ENCODE peak calls at places on chromosome 1, in seven cellular contexts. P, S, Z, D, R, B and J are unnamed samples.
A peak's percentile ranks its signal among the peaks of the same experiment; 100 is the strongest.

GRCh38 chr1:41341756-41342562 is 19.3 kb upstream of the FOXO6 start:
- DNase-seq in B (no peak), R (peak; percentile 65), D (peak; percentile 56), P (no peak), Z (peak; percentile 38), S (no peak), J (peak; percentile 37)

GRCh38 chr1:214899908-214900470 is 182.5 kb upstream of the KCNK2 start:
- DNase-seq in P (no peak), D (no peak), R (no peak), B (no peak), Z (no peak), S (peak; percentile 2), J (peak; percentile 38)

GRCh38 chr1:226524547-226524946 is 24.0 kb upstream of the STUM start:
- DNase-seq in Z (no peak), P (no peak), B (no peak), R (no peak), D (no peak), S (no peak), J (no peak)

GRCh38 chr1:152836881-152837280 is 5.8 kb upstream of the LCE6A start:
- DNase-seq in P (no peak), R (no peak), S (no peak), Z (no peak), B (no peak), D (no peak), J (no peak)

GRCh38 chr1:25797939-25798338 is 2.1 kb upstream of the SELENON start:
- DNase-seq in D (no peak), P (no peak), B (no peak), Z (peak; percentile 42), S (peak; percentile 32), R (no peak), J (no peak)

GRCh38 chr1:158248771-158249170 is 5.5 kb upstream of the CD1A start:
- DNase-seq in R (no peak), D (no peak), P (no peak), B (no peak), Z (no peak), S (no peak), J (no peak)

GRCh38 chr1:18100493-18101063 is 7.0 kb upstream of the IGSF21 start:
- DNase-seq in B (peak; percentile 52), D (peak; percentile 79), R (peak; percentile 84), P (peak; percentile 50), Z (peak; percentile 58), S (peak; percentile 69), J (peak; percentile 16)

GRCh38 chr1:116841569-116842364 is 67.9 kb upstream of the PTGFRN start:
- DNase-seq in D (no peak), P (no peak), Z (no peak), R (no peak), B (no peak), S (no peak), J (no peak)

GRCh38 chr1:198054510-198054909 is 102.3 kb upstream of the NEK7 start:
- DNase-seq in D (no peak), B (no peak), R (no peak), Z (no peak), P (no peak), S (no peak), J (no peak)

GRCh38 chr1:161427733-161428516 is 60.2 kb upstream of the CFAP126 start:
- DNase-seq in D (no peak), B (no peak), P (peak; percentile 65), R (no peak), S (peak; percentile 54), Z (peak; percentile 52), J (peak; percentile 22)

DNA sequence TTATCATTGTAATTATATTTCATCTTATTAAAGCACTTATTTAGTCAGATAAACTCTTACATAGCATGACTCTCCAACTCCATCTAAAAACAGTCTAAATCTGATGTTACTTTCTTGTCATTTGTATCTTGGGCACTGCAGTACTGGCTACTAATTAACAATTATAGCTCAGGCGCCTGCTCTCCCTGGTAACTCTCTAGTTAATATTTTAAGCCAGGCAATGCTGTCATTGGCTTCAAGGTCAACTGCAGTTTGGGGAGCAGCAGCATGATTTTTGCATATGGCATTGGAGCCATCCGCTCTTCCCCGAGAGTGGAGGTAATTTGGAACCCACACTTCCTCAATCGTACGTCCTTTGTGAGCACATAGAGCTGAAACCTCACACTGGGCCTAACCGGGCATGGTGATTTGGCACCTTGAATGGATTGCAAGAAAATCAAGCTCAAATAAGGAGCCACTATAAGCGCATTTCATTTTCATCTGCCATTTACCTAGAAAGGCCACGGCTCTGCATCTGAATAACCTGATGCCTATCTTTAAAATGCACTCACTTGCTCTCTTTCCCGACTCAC is 187.7 kb downstream of the KAZN start:
- DNase-seq in S (no peak), D (no peak), R (no peak), P (no peak), Z (no peak), B (no peak), J (no peak)
- TF ChIP-seq CTCF in S (no peak), D (no peak), R (no peak), P (no peak), Z (no peak), B (no peak), J (no peak)

GRCh38 chr1:54610601-54611580 is 12.4 kb downstream of the FAM151A start:
- DNase-seq in Z (no peak), P (no peak), B (no peak), S (no peak), D (no peak), R (no peak), J (no peak)
- TF ChIP-seq CTCF in Z (no peak), P (no peak), B (no peak), S (no peak), D (no peak), R (no peak), J (no peak)

GRCh38 chr1:178055779-178056471 is 38.0 kb upstream of the RASAL2 start:
- DNase-seq in P (peak; percentile 25), B (no peak), S (no peak), D (no peak), R (peak; percentile 46), Z (peak; percentile 43), J (no peak)

GRCh38 chr1:178052650-178053461 is 41.0 kb upstream of the RASAL2 start:
- DNase-seq in P (peak; percentile 44), Z (peak; percentile 55), B (no peak), S (no peak), R (peak; percentile 63), D (peak; percentile 49), J (peak; percentile 65)

GRCh38 chr1:178057131-178057765 is 36.7 kb upstream of the RASAL2 start:
- DNase-seq in D (no peak), P (no peak), B (no peak), R (no peak), Z (no peak), S (no peak), J (no peak)

GRCh38 chr1:178057863-178058576 is 35.9 kb upstream of the RASAL2 start:
- DNase-seq in S (peak; percentile 93), R (no peak), B (no peak), D (no peak), P (peak; percentile 9), Z (peak; percentile 97), J (peak; percentile 65)

DNA sequence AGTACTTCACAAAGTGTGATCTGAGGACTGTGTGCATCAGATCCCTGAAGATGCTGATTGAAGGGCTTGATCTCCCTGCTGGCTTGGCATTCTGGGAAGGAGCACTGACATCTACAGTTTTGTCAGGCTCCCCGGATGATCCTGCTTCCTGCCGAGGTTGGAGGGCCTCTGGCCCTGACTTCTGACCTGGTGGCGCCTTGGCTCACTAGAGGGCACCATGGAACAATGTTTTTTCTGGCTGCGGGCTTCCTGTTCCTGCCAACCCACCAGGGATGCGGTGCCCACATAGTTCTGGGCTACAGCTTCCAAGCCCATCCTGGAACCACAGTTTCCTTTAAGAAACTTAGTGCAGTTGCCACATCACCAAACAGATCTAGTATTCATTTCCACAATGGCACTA is 38.8 kb upstream of the RASAL2 start:
- DNase-seq in D (peak; percentile 54), R (peak; percentile 71), S (no peak), P (peak; percentile 6), Z (peak; percentile 56), B (no peak), J (no peak)
- TF ChIP-seq CTCF in D (no peak), R (peak; percentile 10), S (no peak), P (no peak), Z (peak; percentile 22), B (no peak), J (no peak)

GRCh38 chr1:19780267-19780877 is 19.3 kb downstream of the TMCO4 start:
- DNase-seq in Z (no peak), S (no peak), R (no peak), P (no peak), B (no peak), D (no peak), J (no peak)

GRCh38 chr1:19786988-19787423 is 12.7 kb downstream of the TMCO4 start:
- DNase-seq in D (peak; percentile 44), R (no peak), P (no peak), S (no peak), Z (no peak), B (no peak), J (no peak)

DNA sequence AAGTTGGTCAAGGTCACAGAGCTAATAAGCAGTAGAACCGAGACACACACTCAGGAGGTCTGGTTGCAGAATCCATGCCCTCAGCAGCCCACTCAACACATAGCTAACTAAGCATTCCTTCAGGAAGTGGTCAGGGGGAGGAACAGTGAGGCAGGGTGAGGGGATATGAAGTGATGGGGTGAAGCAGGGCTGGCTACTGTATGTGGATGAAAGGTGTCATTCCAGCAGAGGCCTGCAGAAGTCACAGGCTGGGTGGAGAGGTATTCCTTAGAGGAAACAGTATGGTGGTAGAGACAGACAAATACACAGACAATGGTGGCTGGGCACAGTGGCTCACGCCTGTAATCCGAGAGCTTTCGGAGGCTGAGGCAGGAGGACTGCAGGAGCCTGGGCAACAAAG is 14.1 kb downstream of the TMCO4 start:
- DNase-seq in D (no peak), R (no peak), Z (no peak), P (no peak), S (no peak), B (no peak), J (no peak)
- TF ChIP-seq CTCF in D (no peak), R (no peak), Z (no peak), P (no peak), S (no peak), B (no peak), J (no peak)

GRCh38 chr1:173191011-173191410 is 16.1 kb downstream of the TNFSF4 start:
- DNase-seq in Z (peak; percentile 18), D (no peak), S (peak; percentile 34), R (no peak), B (no peak), P (no peak), J (peak; percentile 30)

GRCh38 chr1:173190101-173190895 is 16.8 kb downstream of the TNFSF4 start:
- DNase-seq in R (peak; percentile 80), B (peak; percentile 41), Z (peak; percentile 89), D (peak; percentile 79), S (peak; percentile 90), P (peak; percentile 86), J (peak; percentile 88)

GRCh38 chr1:173193639-173194038 is 13.5 kb downstream of the TNFSF4 start:
- DNase-seq in R (no peak), P (peak; percentile 59), B (no peak), Z (peak; percentile 31), S (peak; percentile 62), D (no peak), J (peak; percentile 91)

DNA sequence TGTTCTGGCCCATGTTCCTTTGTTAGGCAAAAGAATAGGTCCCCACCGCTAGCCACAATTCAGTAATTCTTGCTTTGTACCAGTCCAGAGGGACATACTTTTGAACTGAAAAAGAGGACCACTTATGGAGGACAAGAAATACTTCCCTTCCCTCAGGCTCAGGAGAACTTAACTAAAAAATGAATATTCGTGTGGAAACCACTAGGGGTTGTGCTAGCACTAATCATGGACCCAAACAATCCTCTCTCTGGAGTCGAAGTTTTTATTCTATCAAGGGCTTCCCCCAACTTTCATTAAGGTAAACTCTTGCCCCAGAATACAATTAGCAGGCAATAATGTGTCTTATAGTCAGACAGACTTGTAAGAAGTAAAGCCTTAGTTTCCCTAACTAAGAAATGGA is 19.3 kb downstream of the TNFSF4 start:
- DNase-seq in D (no peak), B (no peak), Z (no peak), R (no peak), P (no peak), S (no peak), J (no peak)
- TF ChIP-seq CTCF in D (no peak), B (no peak), Z (no peak), R (no peak), P (no peak), S (no peak), J (no peak)